ENCODE peak calls at places on chromosomes 13 and 19, in five cellular contexts. H is heart left ventricle; C is left ventricle myocardium inferior; Z is CD8-positive, alpha-beta T cell; E is left lung. I is an unnamed sample. For H3K4me1, the result is how much of the 10 kb centered on the place peaks cover.

GRCh38 chr19:13118424-13119193 is 545 bp downstream of the NACC1 start:
- DNase-seq in H (peak), C (peak), Z (peak), E (peak), I (peak)

GRCh38 chr19:41702208-41702651 is 6.2 kb upstream of the CEACAM5 start:
- DNase-seq in H (no peak), C (no peak), Z (no peak), E (no peak), I (no peak)

GRCh38 chr19:48741222-48741999 is 1.0 kb upstream of the RASIP1 start:
- DNase-seq in H (peak), C (peak), Z (peak), E (peak), I (peak)

GRCh38 chr13:114222461-114222968 is 12.2 kb upstream of the CDC16 start:
- DNase-seq in H (peak), C (no peak), Z (no peak), E (no peak), I (no peak)

GRCh38 chr19:1250374-1251232 is 2.2 kb downstream of the MIDN start:
- DNase-seq in H (peak), C (peak), Z (peak), E (no peak), I (no peak)

GRCh38 chr13:89465366-89465765 is 1794.2 kb downstream of the SLITRK5 start:
- DNase-seq in H (no peak), C (no peak), Z (no peak), E (no peak), I (no peak)

GRCh38 chr19:19276386-19276785 is 3.3 kb upstream of the TM6SF2 start:
- DNase-seq in H (no peak), C (no peak), Z (no peak), E (no peak), I (no peak)

GRCh38 chr19:1470864-1471513 is 8.0 kb downstream of the C19orf25 start:
- DNase-seq in H (no peak), C (no peak), Z (no peak), E (peak), I (peak)

GRCh38 chr19:33395561-33396550 is 22.3 kb downstream of the CEBPG start:
- DNase-seq in H (no peak), C (peak), Z (no peak), E (peak), I (no peak)

GRCh38 chr19:41945135-41945766 is 13.9 kb downstream of the RABAC1 start:
- DNase-seq in H (no peak), C (no peak), Z (peak), E (no peak), I (no peak)

GRCh38 chr19:16449330-16449961 is 22.3 kb downstream of the EPS15L1 start:
- DNase-seq in H (no peak), C (no peak), Z (no peak), E (no peak), I (no peak)

GRCh38 chr13:112652512-112653458 is 37.1 kb upstream of the ATP11A start:
- DNase-seq in H (no peak), C (no peak), Z (no peak), E (no peak), I (no peak)

GRCh38 chr13:35475131-35475959 is 1.1 kb downstream of the MAB21L1 start:
- DNase-seq in H (peak), C (no peak), Z (no peak), E (peak), I (peak)

GRCh38 chr19:34504273-34504808 is 22.8 kb downstream of the WTIP start:
- DNase-seq in H (no peak), C (no peak), Z (no peak), E (no peak), I (no peak)

GRCh38 chr13:30963794-30964193 is 31.3 kb downstream of the TEX26 start:
- DNase-seq in H (peak), C (no peak), Z (no peak), E (no peak), I (no peak)

GRCh38 chr19:34171539-34171876 is 796 bp upstream of the LSM14A start:
- DNase-seq in H (no peak), C (no peak), Z (no peak), E (no peak), I (no peak)

GRCh38 chr13:63075126-63075525 is 1659.5 kb upstream of the PCDH20 start:
- DNase-seq in H (no peak), C (no peak), Z (no peak), E (no peak), I (no peak)

GRCh38 chr19:37309834-37310575 is 60.9 kb upstream of the ZNF527 start:
- DNase-seq in H (no peak), C (no peak), Z (no peak), E (no peak), I (no peak)

GRCh38 chr19:17873661-17874422 is 2.1 kb downstream of the SLC5A5 start:
- DNase-seq in H (no peak), C (no peak), Z (peak), E (peak), I (no peak)

GRCh38 chr13:112153846-112154245 is 86.9 kb downstream of the SOX1 start:
- DNase-seq in H (no peak), C (no peak), Z (no peak), E (no peak), I (no peak)

GRCh38 chr19:55369651-55370304 is 485 bp downstream of the IL11 start:
- DNase-seq in H (no peak), C (no peak), Z (peak), E (no peak), I (no peak)

GRCh38 chr13:49627831-49628652 is at the start of gene ARL11:
- DNase-seq in H (peak), C (peak), Z (peak), E (peak), I (peak)

GRCh38 chr13:101327844-101328243 is 88.5 kb downstream of the NALCN start:
- DNase-seq in H (no peak), C (no peak), Z (no peak), E (no peak), I (no peak)

GRCh38 chr19:41590945-41591344 is 15.0 kb downstream of the CEACAM21 start:
- DNase-seq in H (no peak), C (no peak), Z (no peak), E (no peak), I (no peak)

GRCh38 chr19:4636151-4636717 is 3.1 kb upstream of the TNFAIP8L1 start:
- DNase-seq in H (peak), C (peak), Z (peak), E (peak), I (peak)

GRCh38 chr19:39916851-39917396 is 17.5 kb downstream of the FCGBP start:
- DNase-seq in H (no peak), C (no peak), Z (no peak), E (no peak), I (no peak)

GRCh38 chr13:39530996-39531395 is 72.0 kb downstream of the LHFPL6 start:
- DNase-seq in H (no peak), C (no peak), Z (no peak), E (no peak), I (no peak)

GRCh38 chr19:16887353-16888265 is 1.2 kb upstream of the F2RL3 start:
- DNase-seq in H (no peak), C (no peak), Z (no peak), E (no peak), I (no peak)

GRCh38 chr13:30364133-30364532 is 56.8 kb upstream of the KATNAL1 start:
- DNase-seq in H (no peak), C (no peak), Z (no peak), E (no peak), I (no peak)

GRCh38 chr19:45865269-45865948 is 1.3 kb downstream of the FOXA3 start:
- DNase-seq in H (no peak), C (no peak), Z (no peak), E (peak), I (no peak)

GRCh38 chr13:49308104-49308875 is 60.6 kb downstream of the CDADC1 start:
- DNase-seq in H (peak), C (peak), Z (no peak), E (peak), I (peak)

GRCh38 chr13:51714663-51715168 is 89.2 kb downstream of the DHRS12 start:
- DNase-seq in H (no peak), C (no peak), Z (no peak), E (no peak), I (no peak)

GRCh38 chr13:40581277-40581579 is 85.2 kb downstream of the FOXO1 start:
- DNase-seq in H (no peak), C (no peak), Z (no peak), E (no peak), I (no peak)

GRCh38 chr13:40579535-40579934 is 86.9 kb downstream of the FOXO1 start:
- DNase-seq in H (no peak), C (no peak), Z (no peak), E (no peak), I (no peak)

GRCh38 chr13:40583738-40584137 is 82.7 kb downstream of the FOXO1 start:
- DNase-seq in H (no peak), C (no peak), Z (no peak), E (no peak), I (no peak)

GRCh38 chr13:40580566-40581276 is 85.7 kb downstream of the FOXO1 start:
- DNase-seq in H (no peak), C (no peak), Z (no peak), E (no peak), I (no peak)

GRCh38 chr13:40582531-40582930 is 83.9 kb downstream of the FOXO1 start:
- DNase-seq in H (no peak), C (no peak), Z (no peak), E (no peak), I (no peak)
- H3K4me1 ChIP-seq in H (half or more), C (half or more), Z (half or more), E (under half), I (half or more)

DNA sequence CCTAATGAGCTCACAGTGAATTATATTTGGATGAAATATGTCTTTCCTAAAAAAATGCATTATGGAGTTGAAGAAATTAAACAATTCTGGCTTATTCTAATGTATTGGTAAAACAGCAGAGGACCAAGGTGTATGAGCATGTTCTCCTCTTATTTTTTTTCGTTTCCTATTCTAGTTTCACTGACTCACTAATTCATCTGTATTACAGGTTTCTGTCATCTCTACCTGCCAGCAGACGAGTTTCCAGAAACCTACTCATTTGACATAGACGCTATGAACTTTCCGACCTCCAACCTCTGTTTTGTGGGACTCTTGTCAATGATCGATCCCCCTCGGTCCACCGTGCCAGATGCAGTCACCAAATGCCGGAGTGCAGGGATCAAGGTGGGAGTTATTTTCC is 20.3 kb downstream of the ATP12A start:
- DNase-seq in H (no peak), C (no peak), Z (no peak), E (no peak), I (no peak)
- H3K4me3 ChIP-seq in H (no peak), C (no peak), Z (no peak), E (no peak), I (no peak)

GRCh38 chr19:6718111-6718740 is 2.2 kb downstream of the C3 start:
- DNase-seq in H (no peak), C (no peak), Z (no peak), E (peak), I (no peak)

GRCh38 chr19:6719992-6720368 is 470 bp downstream of the C3 start:
- DNase-seq in H (no peak), C (no peak), Z (no peak), E (no peak), I (no peak)

GRCh38 chr19:6717441-6717971 is 2.9 kb downstream of the C3 start:
- DNase-seq in H (no peak), C (no peak), Z (no peak), E (no peak), I (no peak)

GRCh38 chr19:6719540-6719861 is 949 bp downstream of the C3 start:
- DNase-seq in H (no peak), C (no peak), Z (no peak), E (no peak), I (no peak)

GRCh38 chr19:6718741-6719539 is 1.5 kb downstream of the C3 start:
- DNase-seq in H (no peak), C (no peak), Z (no peak), E (peak), I (no peak)
- H3K4me1 ChIP-seq in H (under half), C (under half), Z (under half), E (under half), I (under half)

DNA sequence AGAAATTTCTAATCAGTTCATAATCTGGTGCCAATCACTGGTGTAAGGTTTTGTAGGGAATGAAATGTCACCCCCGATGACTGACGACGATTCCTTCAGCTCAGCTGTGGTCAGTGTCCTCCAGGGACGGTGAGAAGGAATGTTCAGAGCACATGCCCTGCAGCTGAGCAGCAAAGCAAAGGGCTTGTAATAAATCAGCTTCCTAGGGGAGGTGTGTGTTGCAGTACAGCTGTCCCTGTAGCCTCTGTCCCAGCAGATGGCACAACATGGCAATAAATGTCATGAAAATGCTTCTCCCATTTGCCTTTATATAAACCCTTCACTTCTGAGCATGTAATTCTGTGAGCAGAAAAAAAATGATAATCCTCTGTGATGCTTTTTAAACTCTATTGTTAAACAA is 102.4 kb downstream of the FAM216B start:
- DNase-seq in H (no peak), C (no peak), Z (no peak), E (no peak), I (no peak)
- H3K4me3 ChIP-seq in H (no peak), C (no peak), Z (no peak), E (no peak), I (no peak)

GRCh38 chr13:79402679-79403078 is 3.4 kb downstream of the RBM26 start:
- DNase-seq in H (no peak), C (no peak), Z (no peak), E (no peak), I (no peak)

GRCh38 chr13:79401259-79402071 is 4.6 kb downstream of the RBM26 start:
- DNase-seq in H (no peak), C (no peak), Z (no peak), E (no peak), I (no peak)

GRCh38 chr13:79402074-79402635 is 3.9 kb downstream of the RBM26 start:
- DNase-seq in H (no peak), C (no peak), Z (no peak), E (no peak), I (no peak)

GRCh38 chr13:79404361-79404760 is 1.7 kb downstream of the RBM26 start:
- DNase-seq in H (no peak), C (no peak), Z (no peak), E (no peak), I (no peak)

GRCh38 chr13:79403113-79403512 is 2.9 kb downstream of the RBM26 start:
- DNase-seq in H (no peak), C (no peak), Z (no peak), E (no peak), I (no peak)
- H3K4me1 ChIP-seq in H (half or more), C (half or more), Z (half or more), E (half or more), I (half or more)

GRCh38 chr13:102825921-102826706 is 19.7 kb upstream of the ERCC5 start:
- DNase-seq in H (no peak), C (no peak), Z (no peak), E (no peak), I (no peak)
- H3K4me3 ChIP-seq in H (no peak), C (no peak), Z (no peak), E (no peak), I (no peak)